ENCODE peak calls at places on chromosomes 13 and 19, in six cellular contexts. X is Right ventricle myocardium superior; M is lung; R is stimulated activated CD8-positive, alpha-beta memory T cell treated with anti-CD3 and anti-CD28 coated beads, Interleukin-4, amount 100 ng/mL, for 1 hour; U is NCI-H2081; A is stimulated activated CD4-positive, alpha-beta T cell treated with anti-CD3 and anti-CD28 coated beads, Interleukin-1b, Interleukin-23, amount 100 ng/mL, for 24 hours. G is an unnamed sample.

GRCh38 chr19:3135961-3136683 is at the start of gene GNA15:
- DNase-seq in X (no peak), M (peak; percentile 64), R (no peak), U (no peak), A (no peak), G (no peak)

GRCh38 chr13:50170447-50171037 is 155.3 kb downstream of the KCNRG start:
- DNase-seq in X (no peak), M (no peak), R (no peak), U (no peak), A (no peak), G (no peak)

GRCh38 chr19:46600393-46601317 is 475 bp upstream of the CALM3 start:
- DNase-seq in X (peak; percentile 99), M (peak; percentile 96), R (peak; percentile 96), U (peak; percentile 97), A (peak; percentile 93), G (peak; percentile 96)

GRCh38 chr19:37975071-37975470 is 68.1 kb downstream of the SIPA1L3 start:
- DNase-seq in X (no peak), M (no peak), R (no peak), U (no peak), A (no peak), G (no peak)

GRCh38 chr13:105232403-105232802 is 1303.1 kb downstream of the EFNB2 start:
- DNase-seq in X (no peak), M (no peak), R (no peak), U (no peak), A (no peak), G (no peak)

GRCh38 chr19:48069435-48069834 is 25.6 kb upstream of the CABP5 start:
- DNase-seq in X (no peak), M (no peak), R (no peak), U (no peak), A (no peak), G (no peak)

GRCh38 chr19:1945899-1946298 is 4.9 kb downstream of the CSNK1G2 start:
- DNase-seq in X (peak; percentile 58), M (peak; percentile 36), R (no peak), U (no peak), A (no peak), G (no peak)

GRCh38 chr19:40217027-40217810 is 965 bp downstream of the TTC9B start:
- DNase-seq in X (no peak), M (peak; percentile 38), R (no peak), U (peak; percentile 75), A (no peak), G (no peak)

GRCh38 chr13:89812856-89813255 is 1534.6 kb upstream of the MIR17HG start:
- DNase-seq in X (no peak), M (no peak), R (no peak), U (no peak), A (no peak), G (no peak)

GRCh38 chr13:107339209-107339608 is 771.3 kb upstream of the ARGLU1 start:
- DNase-seq in X (no peak), M (no peak), R (no peak), U (no peak), A (no peak), G (no peak)

GRCh38 chr19:48196933-48197665 is 26.6 kb downstream of the ZSWIM9 start:
- DNase-seq in X (no peak), M (no peak), R (no peak), U (no peak), A (no peak), G (no peak)

GRCh38 chr13:19981685-19982238 is 23.2 kb downstream of the ZMYM2 start:
- DNase-seq in X (no peak), M (no peak), R (no peak), U (no peak), A (no peak), G (no peak)

GRCh38 chr13:34364633-34365032 is 546.7 kb downstream of the RFC3 start:
- DNase-seq in X (no peak), M (no peak), R (no peak), U (no peak), A (no peak), G (no peak)

GRCh38 chr13:46286972-46287371 is 75.2 kb downstream of the LRRC63 start:
- DNase-seq in X (no peak), M (no peak), R (no peak), U (no peak), A (no peak), G (no peak)

GRCh38 chr19:48603001-48603400 is 3.5 kb upstream of the SPACA4 start:
- DNase-seq in X (no peak), M (no peak), R (no peak), U (no peak), A (no peak), G (no peak)

GRCh38 chr13:74026753-74027152 is 107.5 kb downstream of the KLF12 start:
- DNase-seq in X (no peak), M (no peak), R (peak; percentile 51), U (peak; percentile 1), A (peak; percentile 20), G (peak; percentile 34)

GRCh38 chr13:91185294-91185863 is 162.1 kb upstream of the MIR17HG start:
- DNase-seq in X (no peak), M (no peak), R (no peak), U (peak; percentile 64), A (no peak), G (no peak)

GRCh38 chr13:113122571-113123225 is at the start of gene F10:
- DNase-seq in X (peak; percentile 85), M (peak; percentile 47), R (no peak), U (no peak), A (no peak), G (no peak)

GRCh38 chr13:39224841-39225240 is 186.6 kb downstream of the NHLRC3 start:
- DNase-seq in X (no peak), M (no peak), R (no peak), U (no peak), A (no peak), G (no peak)

GRCh38 chr13:72290962-72291681 is 424.1 kb upstream of the DACH1 start:
- DNase-seq in X (no peak), M (no peak), R (no peak), U (no peak), A (no peak), G (no peak)

GRCh38 chr13:51585696-51586095 is 1.4 kb downstream of the WDFY2 start:
- DNase-seq in X (no peak), M (no peak), R (no peak), U (no peak), A (no peak), G (no peak)

GRCh38 chr13:109698779-109699178 is 87.6 kb downstream of the IRS2 start:
- DNase-seq in X (no peak), M (no peak), R (no peak), U (no peak), A (no peak), G (no peak)

GRCh38 chr13:71968025-71968424 is 101.0 kb upstream of the DACH1 start:
- DNase-seq in X (no peak), M (no peak), R (no peak), U (no peak), A (no peak), G (no peak)

G was measured in activated CD4-positive, CD25-positive, alpha-beta regulatory T cell.